ENCODE peak calls at places on chromosome X, in four cellular contexts. C, S, H and R are unnamed samples.

GRCh38 chrX:71292669-71293379 is 8.7 kb upstream of the ITGB1BP2 start:
- DNase-seq in C (no peak), S (no peak), H (no peak), R (no peak)

GRCh38 chrX:40012800-40013682 is 84.7 kb downstream of the BCOR start:
- DNase-seq in C (peak; percentile 64), S (peak; percentile 81), H (no peak), R (peak; percentile 47)

GRCh38 chrX:119606508-119607389 is 525 bp upstream of the NKRF start:
- DNase-seq in C (no peak), S (no peak), H (no peak), R (no peak)

GRCh38 chrX:44871114-44871645 is 1.8 kb upstream of the KDM6A start:
- DNase-seq in C (no peak), S (peak; percentile 30), H (no peak), R (no peak)

GRCh38 chrX:131802836-131803626 is 220.1 kb upstream of the STK26 start:
- DNase-seq in C (no peak), S (no peak), H (no peak), R (peak; percentile 97)

GRCh38 chrX:14598330-14598729 is 69.0 kb downstream of the GLRA2 start:
- DNase-seq in C (peak; percentile 24), S (no peak), H (no peak), R (no peak)

GRCh38 chrX:48826135-48826875 is at the start of gene ERAS:
- DNase-seq in C (no peak), S (no peak), H (no peak), R (no peak)

GRCh38 chrX:120302434-120302833 is 8.8 kb downstream of the TMEM255A start:
- DNase-seq in C (peak; percentile 46), S (no peak), H (no peak), R (peak; percentile 3)

GRCh38 chrX:68672581-68673318 is 25.3 kb downstream of the STARD8 start:
- DNase-seq in C (no peak), S (no peak), H (no peak), R (no peak)

GRCh38 chrX:56066016-56066415 is 166.1 kb upstream of the KLF8 start:
- DNase-seq in C (no peak), S (no peak), H (no peak), R (no peak)

GRCh38 chrX:107324493-107325310 is 118.3 kb downstream of the DNAAF6 start:
- DNase-seq in C (peak; percentile 95), S (peak; percentile 24), H (peak; percentile 64), R (peak; percentile 4)

GRCh38 chrX:69618803-69619202 is 2.9 kb downstream of the EDA start:
- DNase-seq in C (no peak), S (peak; percentile 3), H (no peak), R (no peak)

GRCh38 chrX:129984196-129984962 is 1.9 kb downstream of the BCORL1 start:
- DNase-seq in C (peak; percentile 34), S (no peak), H (no peak), R (no peak)

GRCh38 chrX:34338046-34338445 is 205.9 kb upstream of the FAM47A start:
- DNase-seq in C (no peak), S (no peak), H (no peak), R (no peak)

GRCh38 chrX:72572248-72573157 is at the start of gene HDAC8:
- DNase-seq in C (peak; percentile 65), S (peak; percentile 85), H (peak; percentile 64), R (peak; percentile 35)

GRCh38 chrX:2897311-2897689 is 31.8 kb downstream of the ARSD start:
- DNase-seq in C (no peak), S (peak; percentile 24), H (no peak), R (no peak)

GRCh38 chrX:145816607-145817298 is 876 bp upstream of the SLITRK2 start:
- DNase-seq in C (no peak), S (no peak), H (no peak), R (no peak)

GRCh38 chrX:28757290-28757689 is 170.0 kb downstream of the IL1RAPL1 start:
- DNase-seq in C (no peak), S (no peak), H (no peak), R (no peak)

GRCh38 chrX:53732797-53733196 is 46.3 kb upstream of the HUWE1 start:
- DNase-seq in C (no peak), S (no peak), H (no peak), R (no peak)

GRCh38 chrX:123854329-123854728 is 5.5 kb upstream of the XIAP start:
- DNase-seq in C (no peak), S (no peak), H (no peak), R (no peak)

GRCh38 chrX:19595036-19595435 is 79.7 kb upstream of the MAP3K15 start:
- DNase-seq in C (no peak), S (no peak), H (no peak), R (no peak)

GRCh38 chrX:38154340-38154739 is 66.3 kb downstream of the SRPX start:
- DNase-seq in C (no peak), S (no peak), H (no peak), R (no peak)

GRCh38 chrX:103309860-103310591 is 764 bp downstream of the BEX2 start:
- DNase-seq in C (no peak), S (no peak), H (no peak), R (no peak)

GRCh38 chrX:38166478-38167083 is 54.1 kb downstream of the SRPX start:
- DNase-seq in C (no peak), S (peak; percentile 27), H (no peak), R (peak; percentile 69)

GRCh38 chrX:1464282-1465131 is 11.8 kb upstream of the ASMTL start:
- DNase-seq in C (peak; percentile 18), S (no peak), H (no peak), R (no peak)

GRCh38 chrX:1465261-1466231 is 12.8 kb upstream of the ASMTL start:
- DNase-seq in C (peak; percentile 28), S (no peak), H (no peak), R (no peak)

GRCh38 chrX:1462110-1462509 is 9.4 kb upstream of the ASMTL start:
- DNase-seq in C (no peak), S (no peak), H (no peak), R (no peak)

GRCh38 chrX:1463581-1464281 is 11.0 kb upstream of the ASMTL start:
- DNase-seq in C (peak; percentile 22), S (no peak), H (no peak), R (no peak)

DNA sequence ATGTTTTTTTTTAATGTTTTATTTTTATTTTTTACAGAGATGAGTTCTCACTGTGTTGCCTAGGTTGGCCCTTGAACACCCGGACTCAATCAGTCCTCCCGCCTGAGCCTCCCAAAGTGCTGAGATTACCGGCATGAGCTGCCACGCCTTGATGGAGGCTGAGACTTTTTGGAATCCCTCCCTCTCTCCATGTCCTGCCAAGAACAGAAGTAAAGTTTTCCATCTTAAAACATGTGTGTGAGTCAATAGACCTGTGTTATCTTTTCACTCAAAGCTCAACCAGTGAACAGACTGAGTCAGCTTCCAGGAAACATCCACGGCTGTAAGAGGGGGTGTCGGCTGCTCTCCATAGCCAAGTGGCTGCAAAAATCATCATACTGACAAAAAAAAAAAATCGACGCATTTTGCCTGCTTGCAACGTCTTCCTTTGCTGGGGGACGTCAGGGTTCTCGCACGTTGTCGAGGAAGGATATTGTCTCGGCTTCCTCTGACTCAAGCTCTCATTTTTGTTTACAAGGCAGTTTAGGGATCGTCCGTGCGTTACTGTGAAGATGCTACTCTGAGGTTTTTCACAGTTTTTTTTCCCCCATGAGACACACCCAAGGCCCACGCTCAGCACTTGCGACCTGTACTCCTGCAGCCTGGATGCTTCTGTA is 10.0 kb upstream of the ASMTL start:
- DNase-seq in C (no peak), S (peak; percentile 51), H (no peak), R (no peak)
- H3K4me1 ChIP-seq in C (no peaks in the 10 kb centered on the region), S (peaks cover 7% of the 10 kb centered on the region), H (no peaks in the 10 kb centered on the region), R (no peaks in the 10 kb centered on the region)

GRCh38 chrX:110415440-110416167 is 57.0 kb downstream of the RTL9 start:
- DNase-seq in C (no peak), S (no peak), H (no peak), R (no peak)
- H3K4ac ChIP-seq in C (no peak overlapping the region), S (no peak overlapping the region), H (no peak overlapping the region), R (no peak overlapping the region)

GRCh38 chrX:24026403-24026801 is 584 bp downstream of the KLHL15 start:
- DNase-seq in C (no peak), S (peak; percentile 25), H (no peak), R (no peak)
- H2AFZ ChIP-seq in C (no peak overlapping the region), S (no peak overlapping the region), H (peak overlapping the region; percentile 63), R (no peak overlapping the region)

DNA sequence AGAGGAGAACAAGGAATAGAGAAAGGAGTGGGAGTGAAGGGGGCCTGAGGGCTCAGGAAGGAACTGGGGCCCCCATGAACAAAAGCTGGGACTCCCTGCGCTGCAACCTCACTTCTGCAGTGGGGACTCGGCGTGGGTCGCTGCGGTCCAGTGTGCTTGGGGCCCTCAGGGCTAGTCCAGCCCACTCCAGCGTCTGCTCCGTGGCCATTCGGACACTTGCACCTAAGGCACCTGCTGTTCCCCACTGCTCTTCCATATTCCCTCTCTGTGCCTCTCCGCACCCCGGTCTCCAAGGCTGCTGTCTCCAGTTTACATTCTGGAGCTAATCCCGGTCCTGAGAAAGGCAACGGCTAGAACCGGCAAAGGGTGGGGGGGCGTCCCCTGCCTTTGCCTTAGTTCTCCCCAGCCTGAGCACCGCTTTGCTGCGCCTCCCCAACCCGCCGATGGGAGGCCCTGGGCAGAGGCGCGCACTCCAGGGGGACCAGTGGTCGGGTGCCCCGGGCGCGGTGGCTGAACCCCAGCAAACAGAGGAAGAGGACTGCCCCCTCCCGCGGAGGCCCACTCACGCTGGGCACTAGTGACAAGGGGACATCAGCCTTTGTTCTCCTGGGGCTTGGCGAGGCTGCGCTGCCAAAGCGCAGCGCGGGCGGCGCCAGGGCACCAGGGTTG is 327.7 kb upstream of the F9 start:
- DNase-seq in C (peak; percentile 30), S (no peak), H (no peak), R (no peak)
- H3K4me1 ChIP-seq in C (no peaks in the 10 kb centered on the region), S (peaks cover 9% of the 10 kb centered on the region), H (peaks cover 15% of the 10 kb centered on the region), R (no peaks in the 10 kb centered on the region)

GRCh38 chrX:15785176-15785735 is 5.0 kb upstream of the ZRSR2 start:
- DNase-seq in C (no peak), S (no peak), H (no peak), R (no peak)

GRCh38 chrX:15786930-15787329 is 3.4 kb upstream of the ZRSR2 start:
- DNase-seq in C (no peak), S (no peak), H (no peak), R (no peak)

GRCh38 chrX:15790766-15791380 is 589 bp downstream of the ZRSR2 start:
- DNase-seq in C (no peak), S (no peak), H (no peak), R (no peak)

DNA sequence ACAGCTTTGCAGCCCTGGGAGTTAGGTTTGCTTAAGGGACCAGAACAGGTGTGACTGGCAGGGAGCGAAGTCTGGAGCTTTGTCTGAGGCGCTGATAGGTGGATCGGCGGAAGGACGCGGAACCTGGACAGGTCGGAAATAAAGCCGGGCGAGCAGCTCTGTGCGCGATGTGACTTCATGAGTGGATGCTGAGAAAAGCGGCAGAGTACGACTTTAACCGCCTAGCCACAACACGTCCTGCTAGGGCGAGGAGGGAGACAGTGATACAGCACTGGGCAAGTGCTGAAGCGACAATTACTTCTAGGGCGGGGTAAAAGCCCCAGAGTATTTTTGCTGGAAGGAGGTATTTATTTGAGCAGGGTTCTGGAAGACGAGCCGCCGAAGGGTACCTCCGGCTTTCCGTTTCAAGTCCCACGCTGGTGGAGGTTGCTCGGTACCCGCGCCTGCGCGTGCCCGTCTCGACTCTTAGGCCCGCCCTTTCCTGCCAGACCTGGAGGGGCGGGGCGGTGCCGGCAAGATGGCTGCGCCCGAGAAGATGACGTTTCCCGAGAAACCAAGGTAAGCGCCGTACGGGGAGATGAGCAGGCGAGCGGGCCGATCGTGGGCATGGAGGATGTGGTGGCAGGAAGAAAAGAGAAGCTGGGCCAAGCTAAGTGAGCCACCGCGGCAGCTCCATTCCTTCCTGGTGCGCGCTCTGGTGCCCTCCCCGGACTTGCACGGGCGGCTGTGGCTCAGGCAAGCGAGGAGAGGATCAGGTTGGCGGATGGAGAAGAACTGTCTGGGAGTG is at the start of gene ZRSR2:
- DNase-seq in C (peak; percentile 88), S (peak; percentile 77), H (peak; percentile 36), R (peak; percentile 82)
- H3K4ac ChIP-seq in C (no peak within 1 kb of the TSS), S (no peak within 1 kb of the TSS), H (no peak within 1 kb of the TSS), R (peak within 1 kb of the TSS; percentile 33)

GRCh38 chrX:132831336-132831973 is 127.0 kb downstream of the HS6ST2 start:
- DNase-seq in C (no peak), S (no peak), H (no peak), R (no peak)
- H2AFZ ChIP-seq in C (no peak overlapping the region), S (no peak overlapping the region), H (no peak overlapping the region), R (no peak overlapping the region)